ENCODE peak calls at places on chromosome 14, in ten cellular contexts. A is IMR-90; Q is neuronal stem cell; T is tibial artery; N is CD4-positive, alpha-beta T cell; S is body of pancreas; D is HL-60; O is RWPE1; Z is lower lobe of right lung; G is WERI-Rb-1. H is an unnamed sample.

GRCh38 chr14:75123991-75124390 is 2.9 kb downstream of the NEK9 start:
- DNase-seq in A (peak; percentile 86), Q (no peak), T (peak; percentile 26), N (peak; percentile 3), S (no peak), D (no peak), O (peak; percentile 82), Z (no peak), G (no peak), H (no peak)

GRCh38 chr14:63663428-63664142 is 21.9 kb upstream of the WDR89 start:
- DNase-seq in A (no peak), Q (no peak), T (no peak), N (no peak), S (peak; percentile 73), D (no peak), O (peak; percentile 13), Z (no peak), G (no peak), H (no peak)

GRCh38 chr14:34693228-34693939 is 21.0 kb downstream of the CFL2 start:
- DNase-seq in A (no peak), Q (no peak), T (no peak), N (no peak), S (peak; percentile 65), D (no peak), O (no peak), Z (peak; percentile 64), G (no peak), H (no peak)

GRCh38 chr14:79704406-79704805 is 506.9 kb downstream of the DIO2 start:
- DNase-seq in A (no peak), Q (no peak), T (no peak), N (no peak), S (no peak), D (no peak), O (no peak), Z (no peak), G (no peak), H (no peak)

GRCh38 chr14:56659964-56660551 is 80.5 kb downstream of the TMEM260 start:
- DNase-seq in A (peak; percentile 62), Q (peak; percentile 37), T (no peak), N (no peak), S (no peak), D (peak; percentile 5), O (peak; percentile 63), Z (no peak), G (no peak), H (no peak)

GRCh38 chr14:35766700-35767082 is 42.4 kb downstream of the RALGAPA1 start:
- DNase-seq in A (peak; percentile 1), Q (no peak), T (no peak), N (no peak), S (no peak), D (no peak), O (no peak), Z (no peak), G (no peak), H (no peak)

GRCh38 chr14:90850487-90850886 is 34.3 kb upstream of the TTC7B start:
- DNase-seq in A (peak; percentile 49), Q (no peak), T (no peak), N (no peak), S (no peak), D (no peak), O (peak; percentile 76), Z (no peak), G (no peak), H (no peak)

GRCh38 chr14:33809456-33809855 is 141.4 kb downstream of the EGLN3 start:
- DNase-seq in A (no peak), Q (no peak), T (no peak), N (no peak), S (no peak), D (no peak), O (no peak), Z (no peak), G (no peak), H (no peak)

GRCh38 chr14:67400434-67400833 is 11.5 kb downstream of the PLEK2 start:
- DNase-seq in A (no peak), Q (no peak), T (no peak), N (no peak), S (no peak), D (no peak), O (no peak), Z (no peak), G (no peak), H (no peak)

GRCh38 chr14:35342160-35343010 is 50.2 kb downstream of the PSMA6 start:
- DNase-seq in A (peak; percentile 62), Q (no peak), T (peak; percentile 84), N (no peak), S (peak; percentile 54), D (no peak), O (no peak), Z (peak; percentile 48), G (no peak), H (no peak)

DNA sequence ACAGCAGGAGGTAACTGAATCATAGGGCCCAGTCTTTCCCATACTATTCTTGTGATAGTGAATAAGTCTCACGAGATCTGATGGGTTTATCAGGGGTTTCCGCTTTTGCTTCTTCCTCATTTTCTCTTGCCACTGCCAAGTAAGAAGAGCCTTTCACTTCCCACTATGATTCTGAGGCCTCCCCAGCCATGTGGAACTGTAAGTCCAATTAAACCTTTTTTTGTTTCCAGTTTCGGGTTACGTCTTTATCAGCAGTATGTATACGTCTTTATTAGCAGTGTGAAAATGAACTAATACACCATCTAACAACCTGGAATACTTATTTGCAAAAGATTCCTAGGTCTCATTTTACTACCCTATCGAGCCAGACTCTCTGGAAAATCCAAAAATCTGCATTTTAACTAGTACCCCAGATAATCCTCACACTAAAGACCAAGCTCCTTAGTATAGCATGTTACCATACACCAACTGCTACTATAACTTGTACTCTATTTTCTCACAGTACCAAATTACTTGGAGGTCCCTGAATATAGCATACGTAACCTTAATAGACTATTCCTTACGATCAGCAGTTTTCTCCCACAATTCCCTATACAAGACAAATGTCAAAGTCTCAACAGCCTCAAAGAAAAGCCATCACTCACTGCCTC is 11.4 kb downstream of the GTF2A1 start:
- DNase-seq in A (no peak), Q (no peak), T (no peak), N (no peak), S (no peak), D (no peak), O (no peak), Z (no peak), G (no peak), H (no peak)
- H3K27ac ChIP-seq in A (no peak overlapping the region), Q (no peak overlapping the region), T (no peak overlapping the region), N (no peak overlapping the region), S (no peak overlapping the region), D (peak overlapping the region; percentile 65), O (no peak overlapping the region), Z (no peak overlapping the region), G (no peak overlapping the region), H (no peak overlapping the region)

DNA sequence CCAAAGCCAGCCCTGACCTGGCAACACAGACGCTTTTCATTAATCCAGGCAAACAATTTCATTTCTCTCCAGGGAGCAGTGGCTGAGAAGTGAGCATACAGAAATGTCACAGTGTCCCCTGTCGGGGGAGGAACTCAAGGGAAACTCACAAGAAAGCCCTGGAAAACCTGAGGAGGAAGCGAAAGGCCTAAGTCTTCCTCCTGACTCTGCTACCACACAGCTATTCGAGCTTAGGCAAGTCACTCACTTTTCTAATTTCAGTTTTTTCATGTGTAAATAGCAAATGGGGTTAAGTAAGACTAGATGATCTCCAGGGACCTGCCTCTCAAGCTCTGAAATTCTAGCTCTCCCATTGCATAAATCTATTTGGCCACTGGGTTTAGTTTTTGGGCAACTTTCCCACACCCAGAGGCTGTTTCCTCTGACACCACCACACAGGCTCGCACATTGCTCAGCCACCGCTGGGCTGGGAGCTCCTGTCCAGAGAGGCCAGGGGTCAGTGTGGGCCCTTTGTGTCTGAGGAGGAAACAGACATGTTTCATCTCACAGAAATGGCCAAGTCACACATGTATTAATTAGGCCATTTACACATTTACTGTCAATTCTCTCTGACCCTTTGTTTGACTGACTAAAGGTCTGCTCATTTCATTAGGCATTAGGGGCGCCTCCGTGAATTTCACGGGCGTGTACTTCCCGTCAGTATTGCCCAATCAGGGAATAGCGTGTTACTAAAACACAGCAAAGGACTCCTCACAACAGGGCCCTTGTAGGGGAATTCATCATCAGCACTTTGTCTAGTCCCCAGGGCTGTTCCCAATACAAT is 9.8 kb upstream of the PNMA1 start:
- DNase-seq in A (peak; percentile 97), Q (no peak), T (peak; percentile 89), N (no peak), S (no peak), D (no peak), O (peak; percentile 69), Z (peak; percentile 79), G (no peak), H (no peak)
- H3K27ac ChIP-seq in A (peak overlapping the region; percentile 88), Q (no peak overlapping the region), T (peak overlapping the region; percentile 84), N (no peak overlapping the region), S (no peak overlapping the region), D (peak overlapping the region; percentile 33), O (peak overlapping the region; percentile 93), Z (peak overlapping the region; percentile 70), G (no peak overlapping the region), H (peak overlapping the region; percentile 11)

DNA sequence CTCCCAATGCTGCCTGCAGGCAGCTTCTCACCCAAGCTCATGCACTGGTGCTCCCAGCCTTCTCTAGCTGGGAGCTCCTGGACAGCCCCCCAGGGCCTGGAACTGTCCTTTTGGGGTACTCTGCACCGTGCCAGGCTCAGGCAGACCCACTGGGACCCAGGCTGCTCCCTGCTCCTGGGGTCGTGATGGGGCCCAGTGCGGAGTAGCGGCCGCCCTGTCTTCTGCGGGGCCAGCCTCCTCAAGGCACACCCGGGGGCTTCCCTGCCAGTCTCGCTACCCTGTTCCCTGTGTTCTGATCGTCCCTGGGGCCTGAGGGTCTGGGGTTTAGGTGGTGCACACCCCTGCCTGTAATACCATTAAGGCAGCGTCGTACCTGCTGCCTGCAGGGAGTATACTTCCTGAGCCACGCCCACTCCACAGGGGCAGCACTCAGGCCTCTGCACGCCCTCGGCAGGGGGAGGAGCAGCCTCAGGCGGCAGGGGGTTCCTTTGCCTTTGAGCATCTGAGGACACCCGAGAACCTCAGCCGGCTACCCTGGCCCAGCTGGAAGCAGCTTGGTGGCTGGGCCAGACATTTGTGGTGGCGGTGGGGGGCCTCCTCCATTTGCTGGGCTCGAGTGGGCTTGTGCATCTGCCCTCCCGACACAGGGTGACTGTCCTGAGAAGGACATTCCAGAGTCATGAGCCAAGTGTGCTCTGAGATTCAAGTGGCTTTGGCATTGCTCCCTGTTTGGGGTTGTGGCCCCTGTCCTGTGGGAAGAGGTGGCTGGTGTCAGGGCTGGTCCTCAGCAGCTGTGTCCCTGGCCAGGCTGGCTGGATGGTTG is 9.2 kb upstream of the CRIP2 start:
- DNase-seq in A (no peak), Q (no peak), T (no peak), N (no peak), S (no peak), D (no peak), O (peak; percentile 41), Z (no peak), G (no peak), H (no peak)
- H3K27ac ChIP-seq in A (no peak overlapping the region), Q (no peak overlapping the region), T (peak overlapping the region; percentile 97), N (no peak overlapping the region), S (no peak overlapping the region), D (no peak overlapping the region), O (peak overlapping the region; percentile 100), Z (peak overlapping the region; percentile 21), G (no peak overlapping the region), H (no peak overlapping the region)

DNA sequence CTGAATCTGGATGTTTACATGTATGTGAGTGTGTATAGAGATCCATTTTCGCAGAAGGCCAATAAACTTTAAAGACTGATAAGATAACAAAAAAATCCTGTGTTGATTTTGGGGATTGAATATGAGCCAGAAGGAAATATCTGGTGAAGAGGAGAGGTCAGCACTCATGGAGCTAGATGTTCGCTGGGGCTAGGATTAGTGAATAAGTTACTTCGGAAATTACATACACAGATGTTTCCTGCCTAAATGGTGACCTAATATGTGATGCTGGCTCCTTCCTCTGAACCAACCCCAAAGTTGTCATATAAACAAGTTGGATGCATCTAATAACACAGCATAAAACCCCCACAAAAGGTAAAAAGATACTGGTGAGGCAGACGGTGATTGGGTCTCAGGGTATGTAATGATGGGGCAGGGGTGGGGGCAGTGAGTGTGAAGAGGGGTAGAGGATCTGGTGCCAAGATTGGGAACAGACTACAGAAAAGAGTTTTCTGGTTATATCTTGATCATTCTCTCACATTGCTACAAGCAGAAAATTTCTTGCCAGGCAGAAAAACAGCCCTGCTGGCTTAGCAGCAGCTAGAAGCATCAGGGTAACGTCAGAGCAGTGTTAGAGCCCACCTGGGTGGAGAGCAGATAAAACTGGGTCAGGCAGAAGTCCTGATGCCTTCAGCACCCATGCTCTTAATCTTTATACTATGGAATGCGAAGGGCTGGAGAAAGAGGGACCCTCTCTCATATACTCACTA is 140.4 kb upstream of the GZMB start:
- DNase-seq in A (no peak), Q (no peak), T (no peak), N (no peak), S (no peak), D (no peak), O (no peak), Z (no peak), G (no peak), H (no peak)
- H3K27ac ChIP-seq in A (no peak overlapping the region), Q (no peak overlapping the region), T (no peak overlapping the region), N (no peak overlapping the region), S (no peak overlapping the region), D (no peak overlapping the region), O (no peak overlapping the region), Z (peak overlapping the region; percentile 13), G (no peak overlapping the region), H (no peak overlapping the region)

H was measured in substantia nigra.